ENCODE peak calls at places on chromosome 21, in five cellular contexts. U is HTR-8/SVneo, I is GF-D8, A is ELR, H is NCI-H1092. P is an unnamed sample.

GRCh38 chr21:43274022-43274945 is 105.5 kb downstream of the CRYAA start:
- DNase-seq in U (no peak), I (no peak), A (no peak), H (no peak), P (no peak)

GRCh38 chr21:39670741-39671140 is 58.0 kb downstream of the B3GALT5 start:
- DNase-seq in U (no peak), I (no peak), A (no peak), H (peak; percentile 61), P (peak; percentile 58)

GRCh38 chr21:43884861-43885370 is 19.9 kb downstream of the AGPAT3 start:
- DNase-seq in U (no peak), I (no peak), A (no peak), H (no peak), P (no peak)

GRCh38 chr21:44360174-44360573 is 6.8 kb downstream of the TRPM2 start:
- DNase-seq in U (no peak), I (peak; percentile 90), A (no peak), H (no peak), P (no peak)

GRCh38 chr21:34019402-34019801 is 54.0 kb upstream of the MRPS6 start:
- DNase-seq in U (no peak), I (no peak), A (no peak), H (no peak), P (no peak)

GRCh38 chr21:40191196-40191595 is 324.0 kb downstream of the PCP4 start:
- DNase-seq in U (no peak), I (no peak), A (no peak), H (no peak), P (no peak)

GRCh38 chr21:16330340-16331319 is 600.8 kb downstream of the USP25 start:
- DNase-seq in U (peak; percentile 23), I (peak; percentile 62), A (peak; percentile 76), H (peak; percentile 77), P (peak; percentile 57)

GRCh38 chr21:35147439-35147838 is 98.3 kb upstream of the RUNX1 start:
- DNase-seq in U (no peak), I (no peak), A (peak; percentile 19), H (no peak), P (no peak)

GRCh38 chr21:41819856-41820281 is 53.0 kb upstream of the RIPK4 start:
- DNase-seq in U (no peak), I (no peak), A (no peak), H (no peak), P (no peak)

GRCh38 chr21:14487490-14488432 is 58.4 kb downstream of the SAMSN1 start:
- DNase-seq in U (no peak), I (no peak), A (no peak), H (no peak), P (no peak)

GRCh38 chr21:41045534-41046268 is 122.3 kb upstream of the BACE2 start:
- DNase-seq in U (no peak), I (no peak), A (no peak), H (peak; percentile 93), P (peak; percentile 60)

GRCh38 chr21:39142972-39143371 is 40.3 kb downstream of the PSMG1 start:
- DNase-seq in U (no peak), I (no peak), A (no peak), H (no peak), P (no peak)

GRCh38 chr21:33394260-33394659 is 9.0 kb upstream of the IFNGR2 start:
- DNase-seq in U (no peak), I (peak; percentile 95), A (no peak), H (no peak), P (no peak)

GRCh38 chr21:34952701-34953100 is 96.4 kb downstream of the RUNX1 start:
- DNase-seq in U (no peak), I (peak; percentile 14), A (no peak), H (peak; percentile 72), P (peak; percentile 24)

GRCh38 chr21:36183144-36183795 is 26.6 kb downstream of the DOP1B start:
- DNase-seq in U (no peak), I (peak; percentile 79), A (no peak), H (no peak), P (no peak)

GRCh38 chr21:36630485-36631206 is 68.3 kb upstream of the SIM2 start:
- DNase-seq in U (peak; percentile 66), I (no peak), A (peak; percentile 67), H (peak; percentile 41), P (peak; percentile 19)

GRCh38 chr21:14675774-14676530 is 129.8 kb upstream of the SAMSN1 start:
- DNase-seq in U (no peak), I (peak; percentile 72), A (no peak), H (no peak), P (no peak)

GRCh38 chr21:18677632-18678031 is 274.0 kb upstream of the TMPRSS15 start:
- DNase-seq in U (no peak), I (no peak), A (no peak), H (no peak), P (no peak)

GRCh38 chr21:30083120-30083945 is 83.3 kb downstream of the CLDN17 start:
- DNase-seq in U (no peak), I (no peak), A (no peak), H (peak; percentile 6), P (peak; percentile 72)

GRCh38 chr21:15080504-15080903 is 15.7 kb upstream of the NRIP1 start:
- DNase-seq in U (no peak), I (no peak), A (no peak), H (no peak), P (no peak)

GRCh38 chr21:46227811-46228344 is 696 bp downstream of the LSS start:
- DNase-seq in U (no peak), I (no peak), A (peak; percentile 19), H (no peak), P (no peak)

GRCh38 chr21:45338326-45339017 is 50.8 kb upstream of the POFUT2 start:
- DNase-seq in U (no peak), I (no peak), A (no peak), H (no peak), P (no peak)

GRCh38 chr21:45979141-45979631 is 2.4 kb upstream of the COL6A1 start:
- DNase-seq in U (no peak), I (no peak), A (peak; percentile 71), H (no peak), P (no peak)

GRCh38 chr21:45450741-45451740 is 46.1 kb downstream of the COL18A1 start:
- DNase-seq in U (no peak), I (no peak), A (no peak), H (no peak), P (no peak)

GRCh38 chr21:34280987-34281386 is 82.8 kb upstream of the KCNE2 start:
- DNase-seq in U (no peak), I (no peak), A (no peak), H (no peak), P (no peak)

GRCh38 chr21:45821315-45822001 is 160.1 kb upstream of the COL6A1 start:
- DNase-seq in U (no peak), I (no peak), A (no peak), H (no peak), P (no peak)

GRCh38 chr21:35111531-35111930 is 62.4 kb upstream of the RUNX1 start:
- DNase-seq in U (no peak), I (no peak), A (no peak), H (no peak), P (no peak)

GRCh38 chr21:30234643-30235042 is 18.7 kb upstream of the CLDN8 start:
- DNase-seq in U (no peak), I (no peak), A (no peak), H (no peak), P (no peak)

GRCh38 chr21:16800536-16800935 is 712.3 kb upstream of the CXADR start:
- DNase-seq in U (no peak), I (no peak), A (peak; percentile 21), H (no peak), P (no peak)

GRCh38 chr21:26087223-26087918 is 83.2 kb downstream of the APP start:
- DNase-seq in U (no peak), I (no peak), A (no peak), H (no peak), P (no peak)